ENCODE peak calls at places on chromosomes 7 and 10, in ten cellular contexts. N, B, Z, S, X, W, L, I, Y and H are unnamed samples.

GRCh38 chr10:79287973-79288715 is 59.1 kb upstream of the PPIF start:
- DNase-seq in N (no peak), B (no peak), Z (no peak), S (no peak), X (no peak), W (no peak), L (no peak), I (no peak), Y (no peak), H (no peak)

GRCh38 chr7:47217570-47218360 is 364.1 kb downstream of the TNS3 start:
- DNase-seq in N (no peak), B (no peak), Z (no peak), S (no peak), X (no peak), W (no peak), L (no peak), I (no peak), Y (no peak), H (no peak)

GRCh38 chr7:104686286-104686685 is 327.7 kb upstream of the KMT2E start:
- DNase-seq in N (no peak), B (no peak), Z (no peak), S (no peak), X (no peak), W (no peak), L (no peak), I (no peak), Y (no peak), H (no peak)

GRCh38 chr7:120229094-120229493 is 43.9 kb upstream of the KCND2 start:
- DNase-seq in N (no peak), B (no peak), Z (no peak), S (no peak), X (no peak), W (no peak), L (no peak), I (no peak), Y (no peak), H (peak)

GRCh38 chr7:134755422-134756022 is 23.9 kb upstream of the CALD1 start:
- DNase-seq in N (no peak), B (peak), Z (no peak), S (peak), X (peak), W (peak), L (peak), I (peak), Y (no peak), H (peak)

GRCh38 chr7:102122026-102122425 is 164.6 kb upstream of the SH2B2 start:
- DNase-seq in N (no peak), B (peak), Z (no peak), S (peak), X (peak), W (no peak), L (peak), I (peak), Y (peak), H (peak)

GRCh38 chr10:125624800-125625199 is 58.2 kb downstream of the TEX36 start:
- DNase-seq in N (no peak), B (no peak), Z (no peak), S (no peak), X (no peak), W (no peak), L (no peak), I (no peak), Y (no peak), H (no peak)

GRCh38 chr7:108570146-108570755 is 577 bp downstream of the DNAJB9 start:
- DNase-seq in N (peak), B (peak), Z (no peak), S (peak), X (peak), W (peak), L (peak), I (peak), Y (peak), H (peak)

GRCh38 chr10:132539431-132539839 is 1.8 kb downstream of the INPP5A start:
- DNase-seq in N (no peak), B (peak), Z (peak), S (no peak), X (no peak), W (peak), L (no peak), I (no peak), Y (no peak), H (no peak)

GRCh38 chr10:104659809-104660208 is 18.7 kb downstream of the SORCS3 start:
- DNase-seq in N (no peak), B (no peak), Z (no peak), S (no peak), X (no peak), W (no peak), L (no peak), I (no peak), Y (no peak), H (no peak)

GRCh38 chr7:95599069-95599468 is 2.8 kb upstream of the PDK4 start:
- DNase-seq in N (no peak), B (no peak), Z (no peak), S (no peak), X (no peak), W (no peak), L (no peak), I (peak), Y (no peak), H (peak)

GRCh38 chr7:144907577-144907976 is 71.7 kb upstream of the TPK1 start:
- DNase-seq in N (no peak), B (no peak), Z (no peak), S (peak), X (no peak), W (no peak), L (no peak), I (no peak), Y (no peak), H (no peak)

GRCh38 chr10:123897146-123897545 is 5.5 kb upstream of the CPXM2 start:
- DNase-seq in N (no peak), B (peak), Z (no peak), S (no peak), X (no peak), W (no peak), L (no peak), I (no peak), Y (no peak), H (no peak)

GRCh38 chr10:6153845-6154244 is 48.9 kb upstream of the PFKFB3 start:
- DNase-seq in N (no peak), B (no peak), Z (no peak), S (no peak), X (no peak), W (no peak), L (no peak), I (no peak), Y (no peak), H (no peak)

GRCh38 chr7:22292519-22292918 is 64.4 kb downstream of the RAPGEF5 start:
- DNase-seq in N (no peak), B (no peak), Z (no peak), S (no peak), X (no peak), W (no peak), L (no peak), I (no peak), Y (no peak), H (no peak)

DNA sequence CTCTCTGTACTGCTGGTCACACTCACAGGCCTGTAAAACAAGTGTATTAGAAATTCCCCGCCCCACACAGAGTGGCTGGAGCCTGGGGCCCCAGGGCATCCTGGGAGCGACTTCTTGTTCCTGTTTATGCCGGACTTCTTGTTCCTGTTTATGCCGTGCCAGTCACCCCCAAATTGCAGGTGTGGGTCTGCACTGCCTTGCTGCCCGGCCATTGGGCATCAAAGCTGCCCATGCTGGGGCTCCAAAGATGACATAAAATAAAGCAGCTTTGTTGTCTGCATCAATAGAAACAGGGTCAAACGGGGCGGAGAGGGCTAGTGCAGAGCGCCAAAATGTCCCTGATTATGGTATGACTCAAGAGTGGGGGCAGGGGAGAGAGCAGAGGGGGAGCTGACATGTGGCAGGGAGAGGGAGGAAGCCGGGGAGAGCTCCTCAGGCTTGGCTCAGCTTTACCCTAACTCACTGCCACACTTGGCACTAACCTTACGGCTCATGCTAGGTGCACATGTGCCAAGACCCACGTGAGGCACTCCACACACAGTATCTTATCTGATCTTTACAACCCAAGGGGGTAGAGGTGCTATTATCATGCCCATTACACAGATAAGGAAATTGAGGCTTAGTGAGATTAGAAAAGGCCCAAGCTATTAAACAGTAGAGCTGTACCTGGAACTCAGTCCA is 98.4 kb downstream of the PIP4K2A start:
- DNase-seq in N (no peak), B (no peak), Z (no peak), S (peak), X (no peak), W (no peak), L (peak), I (no peak), Y (no peak), H (peak)
- H3K4me3 ChIP-seq in N (no peak), B (no peak), Z (peak), S (peak), X (no peak), W (no peak), L (no peak), I (no peak), Y (no peak), H (no peak)

DNA sequence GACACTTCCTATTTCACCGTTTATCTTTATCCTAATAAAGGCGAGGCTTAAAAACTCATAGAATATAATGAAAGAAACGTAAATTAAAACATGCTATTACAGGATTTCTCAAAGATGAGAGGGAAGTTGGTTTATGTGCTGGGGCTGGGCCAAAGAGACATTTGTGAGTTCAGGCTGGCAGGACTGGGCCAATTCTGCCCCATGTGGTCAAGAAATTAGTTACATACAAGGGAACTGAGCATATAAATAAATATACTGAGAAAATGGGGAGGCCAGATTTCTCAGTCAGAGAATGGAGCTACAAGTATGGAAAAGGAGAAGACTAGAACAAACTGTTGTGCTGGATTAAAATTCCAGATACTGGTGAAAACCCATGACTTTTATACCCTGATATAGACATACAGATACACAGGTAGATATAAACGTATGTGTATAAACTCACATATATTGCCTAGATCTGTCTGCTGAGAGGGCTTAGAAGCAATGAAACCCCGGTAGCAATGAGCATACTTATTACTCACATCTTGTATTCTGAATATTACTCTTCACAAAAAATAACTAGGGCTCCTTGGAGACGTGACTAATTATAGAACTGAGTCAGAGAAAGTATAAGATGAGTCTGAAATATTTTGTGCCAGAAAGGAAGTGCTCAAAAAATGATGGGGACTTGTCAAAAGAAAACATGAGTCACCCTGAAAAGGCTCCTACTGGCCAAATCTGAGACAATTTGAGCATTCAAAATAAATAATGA is 155.7 kb upstream of the FGFR2 start:
- DNase-seq in N (peak), B (peak), Z (no peak), S (peak), X (peak), W (no peak), L (peak), I (peak), Y (peak), H (peak)
- TF ChIP-seq CTCF in N (peak), B (peak), Z (no peak), S (peak), X (peak), W (peak), L (peak), I (no peak), Y (peak), H (peak)

DNA sequence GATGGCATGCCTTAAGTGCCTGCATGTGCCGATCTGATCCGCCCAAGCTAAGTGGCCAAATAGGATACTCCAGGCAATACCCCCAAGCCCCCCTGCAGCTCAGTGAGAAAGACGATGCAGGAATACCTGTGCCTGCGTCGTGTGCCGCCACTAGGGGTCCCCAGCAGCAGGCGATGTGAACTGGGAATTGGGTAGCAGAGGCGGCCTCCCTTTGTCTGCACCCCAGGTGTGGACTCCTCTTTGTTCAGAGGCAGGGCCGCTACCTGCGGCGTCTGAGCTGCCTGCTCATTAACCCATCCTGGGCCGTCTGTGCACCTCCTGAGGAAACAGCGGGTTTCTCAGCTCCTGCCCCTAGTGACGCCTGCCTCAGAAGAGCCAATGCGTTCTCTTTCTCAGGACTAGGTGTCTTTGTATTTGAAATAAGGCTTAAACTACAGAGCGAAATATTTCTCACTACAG is 4.8 kb upstream of the CHN2 start:
- DNase-seq in N (peak), B (peak), Z (peak), S (peak), X (peak), W (peak), L (peak), I (peak), Y (peak), H (peak)
- H3K4me3 ChIP-seq in N (no peak), B (no peak), Z (peak), S (no peak), X (no peak), W (no peak), L (no peak), I (no peak), Y (no peak), H (no peak)

GRCh38 chr7:140005754-140006503 is 56.8 kb downstream of the PARP12 start:
- DNase-seq in N (no peak), B (peak), Z (peak), S (peak), X (peak), W (no peak), L (peak), I (peak), Y (no peak), H (peak)
- TF ChIP-seq CTCF in N (no peak), B (peak), Z (no peak), S (peak), X (peak), W (peak), L (peak), I (peak), Y (peak), H (peak)

GRCh38 chr7:99379043-99379577 is 4.6 kb downstream of the ARPC1B start:
- DNase-seq in N (peak), B (peak), Z (no peak), S (peak), X (peak), W (peak), L (peak), I (peak), Y (peak), H (peak)
- H3K4me3 ChIP-seq in N (no peak), B (no peak), Z (no peak), S (peak), X (peak), W (peak), L (peak), I (no peak), Y (peak), H (peak)

GRCh38 chr10:117167346-117168134 is 29.5 kb upstream of the VAX1 start:
- DNase-seq in N (no peak), B (peak), Z (peak), S (no peak), X (no peak), W (no peak), L (no peak), I (no peak), Y (no peak), H (no peak)
- TF ChIP-seq CTCF in N (no peak), B (no peak), Z (no peak), S (no peak), X (no peak), W (no peak), L (no peak), I (no peak), Y (no peak), H (no peak)